ENCODE peak calls at places on chromosomes 11 and 22, in four cellular contexts. I, R, F and E are unnamed samples.

GRCh38 chr11:86636275-86636674 is 36.1 kb downstream of the ME3 start:
- DNase-seq in F (no peak), R (no peak), I (no peak), E (no peak)

GRCh38 chr22:49825944-49826602 is 1.6 kb downstream of the BRD1 start:
- DNase-seq in I (peak; percentile 76), R (peak; percentile 71), F (no peak), E (peak; percentile 74)

GRCh38 chr11:35098850-35099249 is 40.1 kb upstream of the CD44 start:
- DNase-seq in R (no peak), F (no peak), I (no peak), E (no peak)

GRCh38 chr11:16876840-16877239 is 137.4 kb downstream of the PLEKHA7 start:
- DNase-seq in R (no peak), F (no peak), I (no peak), E (no peak)

GRCh38 chr11:17601206-17602075 is 54.4 kb downstream of the OTOG start:
- DNase-seq in I (no peak), F (no peak), R (no peak), E (no peak)

GRCh38 chr11:44614281-44614680 is 48.8 kb downstream of the CD82 start:
- DNase-seq in I (no peak), R (no peak), F (no peak), E (no peak)

GRCh38 chr11:31995525-31996123 is 95.2 kb upstream of the RCN1 start:
- DNase-seq in R (peak; percentile 7), I (no peak), F (no peak), E (peak; percentile 26)

GRCh38 chr11:34274712-34275398 is 83.0 kb downstream of the ABTB2 start:
- DNase-seq in I (no peak), F (peak; percentile 94), R (no peak), E (no peak)

GRCh38 chr11:68969386-68969785 is 11.4 kb downstream of the MRGPRD start:
- DNase-seq in I (no peak), F (no peak), R (no peak), E (no peak)

GRCh38 chr11:67463680-67464410 is 5.2 kb downstream of the TMEM134 start:
- DNase-seq in F (no peak), I (no peak), R (no peak), E (no peak)

GRCh38 chr11:122173587-122173986 is 57.6 kb upstream of the BLID start:
- DNase-seq in R (no peak), F (no peak), I (no peak), E (no peak)

GRCh38 chr11:1844221-1845094 is 5.7 kb downstream of the TNNI2 start:
- DNase-seq in F (no peak), I (peak; percentile 67), R (peak; percentile 48), E (peak; percentile 76)

GRCh38 chr11:78946945-78947914 is 372.6 kb upstream of the NARS2 start:
- DNase-seq in I (no peak), F (peak; percentile 21), R (no peak), E (no peak)

GRCh38 chr11:45654242-45654641 is 11.2 kb downstream of the CHST1 start:
- DNase-seq in R (no peak), I (no peak), F (no peak), E (no peak)

GRCh38 chr22:48263791-48264351 is 1501.4 kb downstream of the TBC1D22A start:
- DNase-seq in R (no peak), F (no peak), I (no peak), E (no peak)